ENCODE peak calls at places on chromosomes 3 and 15, in four cellular contexts. I is IMR-90, B is neuronal stem cell, S is H9. C is an unnamed sample.

GRCh38 chr3:8767181-8767666 is 2.2 kb downstream of the OXTR start:
- DNase-seq in I (no peak), B (no peak), S (no peak), C (no peak)

GRCh38 chr3:17478673-17479072 is 263.8 kb downstream of the TBC1D5 start:
- DNase-seq in I (peak; percentile 97), B (no peak), S (no peak), C (peak; percentile 48)

GRCh38 chr3:46883252-46884185 is 6.0 kb downstream of the PTH1R start:
- DNase-seq in I (no peak), B (no peak), S (no peak), C (peak; percentile 58)

GRCh38 chr3:171841620-171842000 is 1.5 kb upstream of the TMEM212 start:
- DNase-seq in I (peak; percentile 66), B (no peak), S (no peak), C (no peak)

GRCh38 chr3:96012941-96013340 is 801.5 kb upstream of the EPHA6 start:
- DNase-seq in I (no peak), B (no peak), S (no peak), C (no peak)

GRCh38 chr15:57306305-57306943 is 69.9 kb upstream of the CGNL1 start:
- DNase-seq in I (peak; percentile 28), B (peak; percentile 78), S (peak; percentile 93), C (peak; percentile 91)

GRCh38 chr15:83837946-83838571 is 184.1 kb downstream of the ADAMTSL3 start:
- DNase-seq in I (peak; percentile 14), B (peak; percentile 23), S (peak; percentile 67), C (peak; percentile 67)

GRCh38 chr3:51340311-51340829 is 44.7 kb upstream of the MANF start:
- DNase-seq in I (peak; percentile 91), B (peak; percentile 17), S (peak; percentile 25), C (peak; percentile 79)

GRCh38 chr3:185630182-185630622 is 44.1 kb downstream of the SENP2 start:
- DNase-seq in I (peak; percentile 53), B (no peak), S (no peak), C (no peak)

GRCh38 chr3:21642433-21642832 is 108.6 kb downstream of the ZNF385D start:
- DNase-seq in I (peak; percentile 25), B (no peak), S (no peak), C (no peak)

GRCh38 chr3:178112134-178112533 is 424.1 kb upstream of the KCNMB2 start:
- DNase-seq in I (no peak), B (no peak), S (peak; percentile 33), C (peak; percentile 36)

GRCh38 chr3:131804565-131805133 is 230.2 kb downstream of the CPNE4 start:
- DNase-seq in I (no peak), B (no peak), S (no peak), C (no peak)

GRCh38 chr3:194766845-194767244 is 81.2 kb downstream of the FAM43A start:
- DNase-seq in I (no peak), B (no peak), S (no peak), C (no peak)

GRCh38 chr3:187040637-187041361 is 98.5 kb downstream of the RPL39L start:
- DNase-seq in I (peak; percentile 56), B (no peak), S (no peak), C (peak; percentile 67)

GRCh38 chr15:66269326-66270090 is 16.0 kb upstream of the MEGF11 start:
- DNase-seq in I (peak; percentile 71), B (no peak), S (peak; percentile 36), C (peak; percentile 69)

GRCh38 chr3:189712906-189713483 is 81.8 kb downstream of the TP63 start:
- DNase-seq in I (peak; percentile 29), B (no peak), S (no peak), C (no peak)

GRCh38 chr3:100008081-100008698 is 106.1 kb downstream of the FILIP1L start:
- DNase-seq in I (no peak), B (no peak), S (no peak), C (no peak)

GRCh38 chr15:69452702-69453513 is at the start of gene RPLP1:
- DNase-seq in I (peak; percentile 94), B (peak; percentile 90), S (peak; percentile 94), C (peak; percentile 97)
- H4K8ac ChIP-seq in I (peak within 1 kb of the TSS; percentile 95), B (peak within 1 kb of the TSS; percentile 53), S (no peak within 1 kb of the TSS), C (no peak within 1 kb of the TSS)

DNA sequence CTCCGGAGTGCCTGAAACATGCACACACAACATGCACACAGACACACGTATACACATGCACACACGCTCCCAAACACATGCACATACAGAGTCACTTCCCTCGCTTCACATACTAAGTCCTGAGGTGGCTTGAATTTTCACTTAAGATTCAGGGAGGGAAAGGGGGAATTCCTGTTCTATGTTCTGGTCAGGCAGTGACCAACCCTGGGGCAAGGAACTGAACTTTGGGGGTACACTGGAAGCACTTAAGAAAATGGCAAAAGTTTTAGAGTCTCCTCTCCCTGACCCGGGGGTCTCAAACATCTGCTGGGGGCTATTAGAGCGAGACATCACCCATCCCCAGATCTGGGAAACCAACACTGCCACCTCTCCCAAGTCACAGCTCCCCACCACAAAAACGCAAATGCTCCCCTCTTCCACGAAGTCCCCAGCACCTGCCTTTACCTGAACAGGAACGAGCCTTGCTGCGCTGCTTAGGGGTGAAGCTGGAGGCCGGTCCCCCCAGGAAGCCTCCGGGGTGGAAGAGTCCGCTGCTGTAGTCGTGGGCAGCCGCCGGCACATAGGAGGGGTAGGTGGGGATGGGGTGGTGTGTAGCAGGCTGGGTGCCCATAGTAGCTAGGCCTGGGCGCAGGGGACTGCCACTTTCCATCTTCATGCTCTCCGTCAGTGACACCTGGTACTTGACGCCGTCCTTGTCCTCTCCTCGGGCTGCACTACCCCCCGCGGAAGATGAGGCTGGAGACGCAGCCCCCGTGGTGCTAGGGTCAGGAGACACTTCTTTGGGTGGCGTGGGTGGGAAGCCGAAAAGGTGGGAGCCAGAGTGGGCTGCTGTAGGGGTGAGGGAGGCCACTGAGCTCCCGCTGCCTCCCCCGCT is 7.5 kb downstream of the GATA2 start:
- DNase-seq in I (no peak), B (no peak), S (no peak), C (no peak)
- H4K8ac ChIP-seq in I (no peak overlapping the region), B (no peak overlapping the region), S (no peak overlapping the region), C (no peak overlapping the region)

GRCh38 chr15:69463182-69463756 is 10.7 kb downstream of the RPLP1 start:
- DNase-seq in I (no peak), B (no peak), S (no peak), C (no peak)
- H4K8ac ChIP-seq in I (peak overlapping the region; percentile 86), B (no peak overlapping the region), S (no peak overlapping the region), C (peak overlapping the region; percentile 91)

GRCh38 chr15:38190501-38190900 is 62.1 kb upstream of the SPRED1 start:
- DNase-seq in I (no peak), B (no peak), S (no peak), C (no peak)

GRCh38 chr15:38186505-38186904 is 66.1 kb upstream of the SPRED1 start:
- DNase-seq in I (no peak), B (no peak), S (no peak), C (no peak)

GRCh38 chr15:38192496-38192895 is 60.1 kb upstream of the SPRED1 start:
- DNase-seq in I (no peak), B (no peak), S (no peak), C (no peak)

GRCh38 chr15:38189651-38190280 is 62.9 kb upstream of the SPRED1 start:
- DNase-seq in I (no peak), B (no peak), S (no peak), C (peak; percentile 53)

GRCh38 chr15:38187646-38188313 is 64.9 kb upstream of the SPRED1 start:
- DNase-seq in I (peak; percentile 10), B (no peak), S (no peak), C (no peak)
- H4K8ac ChIP-seq in I (no peak overlapping the region), B (no peak overlapping the region), S (no peak overlapping the region), C (no peak overlapping the region)

C was measured in mesendoderm.